ENCODE peak calls at places on chromosomes 16 and 17, in six cellular contexts. K is amniotic stem cell, T is mesenchymal stem cell, M is nucleus accumbens, F is COR-L47, L is fibroblast of the conjunctiva. N is an unnamed sample.

GRCh38 chr16:1394367-1394951 is 20.0 kb downstream of the UNKL start:
- DNase-seq in K (no peak), T (no peak), M (no peak), F (no peak), L (no peak), N (no peak)

GRCh38 chr17:8900626-8901585 is 33.4 kb upstream of the PIK3R6 start:
- DNase-seq in K (no peak), T (no peak), M (no peak), F (no peak), L (no peak), N (no peak)

GRCh38 chr16:15970202-15970601 is 20.8 kb downstream of the ABCC1 start:
- DNase-seq in K (no peak), T (peak; percentile 47), M (no peak), F (no peak), L (no peak), N (no peak)

GRCh38 chr17:62804822-62805221 is 3.3 kb downstream of the MARCHF10 start:
- DNase-seq in K (no peak), T (peak; percentile 84), M (no peak), F (no peak), L (no peak), N (no peak)

GRCh38 chr17:78610951-78611511 is 33.8 kb upstream of the DNAH17 start:
- DNase-seq in K (no peak), T (no peak), M (no peak), F (no peak), L (no peak), N (no peak)

GRCh38 chr17:76735006-76735405 is 2.1 kb downstream of the SRSF2 start:
- DNase-seq in K (no peak), T (peak; percentile 70), M (no peak), F (no peak), L (no peak), N (no peak)

GRCh38 chr17:44599298-44600175 is 42.3 kb downstream of the FZD2 start:
- DNase-seq in K (peak; percentile 58), T (peak; percentile 94), M (no peak), F (no peak), L (peak; percentile 98), N (peak; percentile 76)

GRCh38 chr17:49819118-49819517 is 28.8 kb downstream of the TAC4 start:
- DNase-seq in K (no peak), T (no peak), M (no peak), F (no peak), L (no peak), N (no peak)

GRCh38 chr17:19346351-19347255 is 15.9 kb downstream of the B9D1 start:
- DNase-seq in K (peak; percentile 64), T (peak; percentile 90), M (no peak), F (no peak), L (peak; percentile 45), N (peak; percentile 68)

GRCh38 chr16:89599451-89599858 is 14.0 kb upstream of the DPEP1 start:
- DNase-seq in K (no peak), T (no peak), M (no peak), F (peak; percentile 47), L (no peak), N (no peak)

GRCh38 chr16:87207509-87207908 is 109.7 kb downstream of the C16orf95 start:
- DNase-seq in K (peak; percentile 27), T (peak; percentile 61), M (no peak), F (no peak), L (peak; percentile 85), N (no peak)

GRCh38 chr17:17837966-17838962 is 1.5 kb upstream of the SREBF1 start:
- DNase-seq in K (no peak), T (peak; percentile 81), M (peak; percentile 41), F (no peak), L (no peak), N (no peak)

GRCh38 chr16:3673201-3673600 is 18.7 kb downstream of the DNASE1 start:
- DNase-seq in K (no peak), T (no peak), M (no peak), F (no peak), L (no peak), N (no peak)

GRCh38 chr16:75550211-75550662 is 5.8 kb downstream of the TMEM231 start:
- DNase-seq in K (no peak), T (peak; percentile 49), M (peak; percentile 35), F (peak; percentile 44), L (no peak), N (peak; percentile 40)

GRCh38 chr16:85557083-85557975 is 55.8 kb upstream of the GSE1 start:
- DNase-seq in K (no peak), T (peak; percentile 64), M (no peak), F (peak; percentile 37), L (no peak), N (no peak)

GRCh38 chr17:13597723-13598347 is 3.9 kb downstream of the HS3ST3A1 start:
- DNase-seq in K (no peak), T (peak; percentile 65), M (peak; percentile 2), F (no peak), L (peak; percentile 60), N (no peak)

GRCh38 chr16:60064026-60064425 is 1329.9 kb upstream of the GOT2 start:
- DNase-seq in K (no peak), T (no peak), M (no peak), F (no peak), L (no peak), N (no peak)

GRCh38 chr17:4953461-4953961 is 2.6 kb downstream of the ENO3 start:
- DNase-seq in K (peak; percentile 40), T (no peak), M (no peak), F (no peak), L (no peak), N (no peak)

GRCh38 chr17:2302740-2303277 is 776 bp downstream of the SMG6 start:
- DNase-seq in K (no peak), T (no peak), M (no peak), F (no peak), L (no peak), N (no peak)

GRCh38 chr17:80423536-80424225 is 8.7 kb downstream of the ENDOV start:
- DNase-seq in K (no peak), T (no peak), M (no peak), F (no peak), L (no peak), N (no peak)

GRCh38 chr17:71987634-71988033 is 133.2 kb upstream of the SOX9 start:
- DNase-seq in K (no peak), T (no peak), M (no peak), F (no peak), L (no peak), N (no peak)

GRCh38 chr17:28549274-28550132 is 2.9 kb downstream of the UNC119 start:
- DNase-seq in K (no peak), T (no peak), M (no peak), F (peak; percentile 31), L (no peak), N (no peak)

GRCh38 chr17:22511431-22511830 is 819.1 kb downstream of the KCNJ18 start:
- DNase-seq in K (no peak), T (no peak), M (no peak), F (no peak), L (no peak), N (no peak)

GRCh38 chr16:1442697-1443096 is 1.7 kb downstream of the CCDC154 start:
- DNase-seq in K (no peak), T (no peak), M (no peak), F (no peak), L (no peak), N (no peak)

N was measured in non-pigmented ciliary epithelial cell.